ENCODE peak calls at places on chromosomes 16 and 17, in eight cellular contexts. G, N, B, U, L, J, A and Y are unnamed samples. For H3K9me3, the result is how much of the 10 kb centered on the place peaks cover.

GRCh38 chr17:80070375-80071115 is 30.8 kb upstream of the GAA start:
- DNase-seq in A (peak), U (no peak), N (no peak), J (no peak), G (no peak), B (no peak), L (no peak), Y (no peak)

GRCh38 chr17:18261146-18261515 is 669 bp downstream of the MIEF2 start:
- DNase-seq in L (peak), A (peak), U (peak), N (no peak), J (peak), B (no peak), G (no peak), Y (peak)

GRCh38 chr16:736936-737481 is 3.8 kb downstream of the CIAO3 start:
- DNase-seq in G (no peak), U (no peak), L (no peak), N (no peak), J (no peak), A (no peak), B (no peak), Y (no peak)

GRCh38 chr17:29677139-29677834 is 54.6 kb upstream of the CORO6 start:
- DNase-seq in G (peak), L (no peak), J (no peak), A (peak), N (no peak), B (peak), U (no peak), Y (no peak)

GRCh38 chr16:70402916-70403659 is 35.8 kb downstream of the ST3GAL2 start:
- DNase-seq in B (no peak), G (peak), L (no peak), J (no peak), N (no peak), U (no peak), A (no peak), Y (no peak)

GRCh38 chr17:83200746-83201145 is 121.3 kb downstream of the METRNL start:
- DNase-seq in N (peak), A (peak), B (peak), U (no peak), L (peak), G (no peak), J (no peak), Y (no peak)

GRCh38 chr16:30185141-30185682 is 1.8 kb downstream of the CORO1A start:
- DNase-seq in G (no peak), J (no peak), B (no peak), A (peak), N (no peak), L (peak), U (no peak), Y (peak)

GRCh38 chr16:11806721-11807120 is 9.7 kb upstream of the ZC3H7A start:
- DNase-seq in A (no peak), U (no peak), L (no peak), J (no peak), G (peak), N (no peak), B (no peak), Y (no peak)

GRCh38 chr16:55039931-55040330 is 109.3 kb downstream of the IRX5 start:
- DNase-seq in L (no peak), N (no peak), J (no peak), B (no peak), A (no peak), G (no peak), U (no peak), Y (no peak)

GRCh38 chr17:57609878-57610270 is 135.2 kb downstream of the CCDC182 start:
- DNase-seq in B (no peak), A (no peak), N (no peak), G (no peak), L (no peak), U (no peak), J (no peak), Y (no peak)

GRCh38 chr16:85458952-85459351 is 154.2 kb upstream of the GSE1 start:
- DNase-seq in U (no peak), A (no peak), N (no peak), G (no peak), L (no peak), J (no peak), B (no peak), Y (no peak)

GRCh38 chr17:17305282-17305801 is 2.2 kb downstream of the NT5M start:
- DNase-seq in U (no peak), L (peak), B (no peak), J (no peak), G (peak), N (no peak), A (no peak), Y (peak)

GRCh38 chr17:61333151-61333550 is 66.5 kb upstream of the TBX2 start:
- DNase-seq in A (no peak), U (no peak), L (no peak), J (no peak), G (no peak), B (no peak), N (no peak), Y (no peak)

DNA sequence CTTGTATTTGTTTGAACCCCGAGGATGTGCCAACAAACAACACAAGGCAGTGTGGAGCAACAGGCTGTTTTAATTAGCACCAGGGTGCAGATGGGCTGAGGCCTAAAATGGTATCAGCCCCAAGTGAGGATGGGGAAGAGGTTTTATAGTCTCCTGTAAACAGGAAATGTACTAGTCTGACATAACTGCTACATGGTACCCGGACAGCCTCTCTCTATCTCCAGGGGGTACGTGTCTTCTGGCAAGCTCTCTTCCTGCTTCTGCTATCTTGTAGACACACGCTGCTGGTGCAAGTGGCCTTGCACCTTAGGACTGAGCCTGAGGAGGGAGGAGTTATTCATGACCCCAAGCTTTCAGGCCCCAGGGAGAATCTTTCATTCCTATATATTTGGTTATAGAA is 2451.0 kb downstream of the TP53TG3F start:
- DNase-seq in J (no peak), G (no peak), N (no peak), L (no peak), B (no peak), A (no peak), U (no peak), Y (no peak)
- H3K9me3 ChIP-seq in J (under half), G (under half), N (under half), L (half or more), B (under half), A (under half), U (under half), Y (under half)

GRCh38 chr17:19613979-19614378 is 34.6 kb upstream of the ALDH3A2 start:
- DNase-seq in G (no peak), B (no peak), J (no peak), U (no peak), L (no peak), N (no peak), A (no peak), Y (no peak)

GRCh38 chr17:19618015-19618414 is 30.5 kb upstream of the ALDH3A2 start:
- DNase-seq in J (no peak), N (no peak), U (no peak), G (no peak), A (no peak), L (no peak), B (no peak), Y (no peak)

GRCh38 chr17:19621697-19622096 is 26.9 kb upstream of the ALDH3A2 start:
- DNase-seq in J (no peak), B (no peak), L (no peak), G (no peak), U (no peak), N (no peak), A (no peak), Y (no peak)

GRCh38 chr17:19614900-19615299 is 33.7 kb upstream of the ALDH3A2 start:
- DNase-seq in A (no peak), G (no peak), L (no peak), N (no peak), B (no peak), J (no peak), U (no peak), Y (peak)

DNA sequence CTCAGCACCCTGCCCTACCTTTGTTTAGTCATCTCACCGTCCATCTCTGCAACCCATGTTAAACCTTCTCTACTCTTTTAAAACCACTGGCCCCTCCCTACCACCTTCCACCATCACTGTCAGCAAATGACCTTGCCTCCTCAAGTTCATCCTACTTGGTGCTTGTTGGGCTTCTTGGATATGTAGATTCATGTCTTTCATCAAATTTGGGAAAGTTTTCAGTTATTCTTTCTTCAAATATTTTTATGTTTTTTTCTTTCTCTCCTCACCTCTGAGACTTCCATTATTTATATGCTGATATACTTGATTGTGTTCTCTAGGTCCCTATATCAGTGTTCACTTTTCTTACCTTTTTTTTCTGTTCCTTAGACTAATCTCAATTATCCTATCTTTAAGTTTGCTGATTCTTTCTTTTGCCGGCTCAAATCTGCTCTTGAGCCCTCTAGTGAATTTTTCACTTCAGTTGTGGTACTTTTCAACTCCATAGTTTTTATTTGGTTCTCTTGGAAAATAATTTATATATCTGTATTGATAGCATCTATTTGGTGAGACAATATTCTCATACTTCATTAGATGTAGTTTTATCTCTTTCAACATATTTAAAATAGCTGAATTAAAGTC is 28.7 kb upstream of the ALDH3A2 start:
- DNase-seq in U (peak), A (no peak), N (no peak), J (no peak), G (no peak), L (no peak), B (no peak), Y (no peak)
- H3K9me3 ChIP-seq in U (under half), A (under half), N (under half), J (under half), G (under half), L (under half), B (under half), Y (under half)

DNA sequence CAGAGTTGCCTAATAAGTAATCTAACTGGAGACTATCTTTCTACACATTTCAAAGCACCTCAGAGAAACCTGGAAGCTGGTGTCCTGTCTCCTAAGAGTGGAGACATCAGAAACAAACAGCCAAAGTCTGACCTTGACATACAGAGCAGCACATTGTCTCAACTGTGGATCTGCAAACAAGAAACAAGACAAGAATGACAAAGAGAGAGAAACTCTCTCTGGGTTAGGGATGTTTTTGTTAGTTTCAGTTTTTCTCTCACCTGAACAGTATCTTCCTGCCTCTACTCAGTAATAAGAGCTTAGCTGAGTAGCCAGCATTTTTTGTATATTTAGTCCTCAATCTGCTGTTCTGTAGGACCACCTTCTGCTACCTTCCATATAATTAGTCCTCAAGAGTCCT is 8.9 kb downstream of the ZNF597 start:
- DNase-seq in G (no peak), L (no peak), N (no peak), B (no peak), U (no peak), A (no peak), J (no peak), Y (no peak)
- H3K9me3 ChIP-seq in G (under half), L (under half), N (under half), B (under half), U (under half), A (under half), J (under half), Y (under half)

DNA sequence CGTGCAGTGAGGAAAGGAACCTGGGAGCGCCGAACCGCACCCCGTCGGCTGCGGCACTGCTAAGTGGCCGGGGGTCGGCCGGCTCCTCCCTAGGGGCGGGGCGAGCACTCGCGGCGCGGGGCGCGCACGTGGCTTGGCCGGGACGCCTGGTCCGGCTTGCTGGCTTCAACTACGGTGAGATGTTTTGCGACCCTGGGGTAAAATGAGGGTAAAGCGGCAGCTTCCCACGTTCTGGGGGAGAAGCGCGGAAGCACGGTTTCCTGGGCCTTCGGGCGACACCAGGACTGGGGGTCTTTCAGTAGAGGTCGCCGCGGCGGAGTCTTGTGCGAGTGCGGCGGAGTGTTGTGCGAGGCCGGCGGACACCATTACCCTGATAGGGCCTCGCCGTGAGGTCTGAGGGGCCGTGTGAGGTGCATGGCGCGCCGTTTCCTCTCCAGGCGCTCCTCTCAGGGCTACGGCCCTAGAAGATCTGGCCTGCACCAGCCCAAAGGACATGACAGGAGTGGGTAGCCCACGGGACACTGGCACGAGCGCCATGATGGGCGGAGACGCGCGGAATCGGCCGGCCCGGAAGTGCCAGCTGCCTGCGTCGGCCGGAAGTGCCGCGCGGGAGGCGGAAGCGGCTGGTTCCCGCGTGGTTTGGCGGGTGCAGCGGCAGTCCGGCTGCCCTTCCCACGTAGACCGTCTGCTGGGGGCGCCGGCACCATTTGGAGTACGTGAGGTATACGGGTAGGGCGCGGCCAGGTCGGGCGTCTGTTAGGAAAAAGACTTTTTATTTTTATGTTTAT is at the start of gene PIGW:
- DNase-seq in L (peak), G (peak), B (peak), J (peak), N (peak), U (peak), A (peak), Y (peak)
- H3K9me3 ChIP-seq in L (under half), G (under half), B (under half), J (under half), N (under half), U (under half), A (under half), Y (under half)

GRCh38 chr17:21298983-21299519 is 14.5 kb downstream of the MAP2K3 start:
- DNase-seq in U (no peak), G (no peak), N (no peak), L (no peak), B (no peak), J (no peak), A (no peak), Y (no peak)
- H3K9me3 ChIP-seq in U (under half), G (under half), N (under half), L (under half), B (under half), J (under half), A (under half), Y (under half)

GRCh38 chr17:26809033-26809432 is 484.9 kb upstream of the WSB1 start:
- DNase-seq in N (no peak), B (no peak), L (no peak), U (no peak), G (no peak), A (no peak), J (no peak), Y (no peak)
- H3K9me3 ChIP-seq in N (under half), B (under half), L (half or more), U (under half), G (under half), A (under half), J (under half), Y (half or more)

GRCh38 chr17:5110816-5111215 is 862 bp downstream of the ZNF232 start:
- DNase-seq in A (no peak), G (no peak), U (no peak), J (no peak), L (peak), B (no peak), N (no peak), Y (peak)
- H3K9me3 ChIP-seq in A (under half), G (under half), U (half or more), J (under half), L (under half), B (under half), N (under half), Y (under half)